ENCODE peak calls at places on chromosome 13, in nine cellular contexts. T is HFF-Myc, E is brain microvascular endothelial cell, N is MCF 10A, X is lower leg skin, A is heart left ventricle, B is AG10803, W is nephron progenitor cell, Q is lung. J is an unnamed sample.

GRCh38 chr13:52921194-52921593 is 72.8 kb upstream of the PCDH8 start:
- DNase-seq in B (no peak), Q (no peak), N (no peak), W (no peak), A (no peak), T (no peak), X (no peak), E (no peak), J (peak; percentile 55)

GRCh38 chr13:113116206-113116800 is 6.3 kb upstream of the F10 start:
- DNase-seq in Q (no peak), B (no peak), X (peak; percentile 31), N (no peak), W (no peak), T (no peak), A (no peak), E (no peak), J (no peak)

GRCh38 chr13:101473458-101473857 is 21.0 kb downstream of the ITGBL1 start:
- DNase-seq in X (no peak), E (peak; percentile 84), Q (no peak), B (peak; percentile 82), T (no peak), W (no peak), N (peak; percentile 73), A (no peak), J (no peak)

GRCh38 chr13:94210826-94211225 is 268.7 kb downstream of the DCT start:
- DNase-seq in B (no peak), E (no peak), Q (no peak), X (no peak), T (no peak), N (no peak), W (no peak), A (no peak), J (no peak)

GRCh38 chr13:80374453-80374852 is 33.5 kb upstream of the SPRY2 start:
- DNase-seq in Q (no peak), X (no peak), N (peak; percentile 52), B (no peak), T (no peak), A (peak; percentile 82), E (no peak), W (no peak), J (no peak)

GRCh38 chr13:106352850-106353249 is 182.6 kb downstream of the EFNB2 start:
- DNase-seq in W (no peak), X (no peak), N (no peak), Q (no peak), E (no peak), A (no peak), B (no peak), T (no peak), J (no peak)

GRCh38 chr13:99926014-99926731 is 45.4 kb downstream of the ZIC5 start:
- DNase-seq in E (peak; percentile 3), T (no peak), W (peak; percentile 27), A (no peak), X (no peak), N (no peak), B (peak; percentile 25), Q (no peak), J (no peak)

GRCh38 chr13:111510502-111511218 is 190.2 kb downstream of the TEX29 start:
- DNase-seq in T (no peak), E (no peak), N (no peak), X (peak; percentile 57), B (no peak), Q (no peak), A (no peak), W (no peak), J (no peak)

GRCh38 chr13:110713981-110714797 is 689 bp downstream of the ING1 start:
- DNase-seq in Q (peak; percentile 58), T (no peak), B (no peak), X (peak; percentile 89), W (peak; percentile 58), A (peak; percentile 80), E (peak; percentile 40), N (peak; percentile 48), J (no peak)

GRCh38 chr13:97986841-97987240 is 33.4 kb downstream of the IPO5 start:
- DNase-seq in T (no peak), N (no peak), A (no peak), Q (no peak), W (no peak), B (no peak), X (no peak), E (no peak), J (peak; percentile 76)

GRCh38 chr13:70098669-70099068 is 9.0 kb upstream of the ATXN8OS start:
- DNase-seq in W (no peak), B (no peak), T (no peak), A (no peak), E (no peak), Q (no peak), N (peak; percentile 8), X (no peak), J (no peak)

GRCh38 chr13:65679240-65679639 is 1550.9 kb downstream of the PCDH9 start:
- DNase-seq in A (no peak), Q (no peak), N (peak; percentile 38), E (peak; percentile 69), W (no peak), B (peak; percentile 1), X (no peak), T (no peak), J (no peak)

DNA sequence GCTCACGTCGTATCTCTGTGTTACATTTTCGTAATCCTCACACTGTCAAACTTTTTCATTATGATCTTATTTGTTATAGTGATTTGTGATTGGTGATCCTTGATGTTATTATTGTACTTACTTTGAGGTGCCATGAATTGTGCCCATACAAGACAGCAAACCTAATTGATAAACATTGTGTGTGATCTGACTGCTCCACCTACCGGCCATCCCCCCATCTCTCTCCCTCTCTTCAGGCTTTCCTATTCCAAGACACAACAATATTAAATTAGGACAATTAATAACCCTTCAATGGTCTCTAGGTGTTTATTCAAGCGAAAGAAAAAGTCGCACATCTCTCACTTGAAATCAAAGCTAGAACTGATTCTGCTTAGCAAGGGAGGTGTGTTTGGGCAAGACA is 349.3 kb downstream of the RBM26 start:
- DNase-seq in N (no peak), Q (no peak), T (no peak), X (no peak), E (no peak), B (no peak), A (no peak), W (no peak), J (no peak)
- TF ChIP-seq CTCF in N (no peak), Q (no peak), T (no peak), X (no peak), E (no peak), B (no peak), A (no peak), W (peak; percentile 9), J (no peak)

GRCh38 chr13:81480634-81481033 is 1139.7 kb upstream of the SPRY2 start:
- DNase-seq in B (no peak), Q (no peak), E (no peak), W (no peak), X (no peak), A (no peak), T (no peak), N (no peak), J (no peak)
- TF ChIP-seq CTCF in B (no peak), Q (no peak), E (no peak), W (no peak), X (no peak), A (no peak), T (no peak), N (no peak), J (no peak)

GRCh38 chr13:54536112-54536511 is 1507.5 kb downstream of the OLFM4 start:
- DNase-seq in T (no peak), Q (no peak), A (no peak), B (no peak), E (no peak), X (no peak), N (peak; percentile 18), W (no peak), J (no peak)
- TF ChIP-seq CTCF in T (no peak), Q (no peak), A (peak; percentile 39), B (no peak), E (no peak), X (no peak), N (no peak), W (peak; percentile 21), J (no peak)

GRCh38 chr13:37806666-37807065 is 62.9 kb downstream of the TRPC4 start:
- DNase-seq in X (no peak), A (no peak), N (peak; percentile 2), Q (no peak), B (no peak), W (peak; percentile 1), E (no peak), T (no peak), J (no peak)
- TF ChIP-seq CTCF in X (no peak), A (no peak), N (no peak), Q (no peak), B (no peak), W (no peak), E (peak; percentile 39), T (no peak), J (no peak)

DNA sequence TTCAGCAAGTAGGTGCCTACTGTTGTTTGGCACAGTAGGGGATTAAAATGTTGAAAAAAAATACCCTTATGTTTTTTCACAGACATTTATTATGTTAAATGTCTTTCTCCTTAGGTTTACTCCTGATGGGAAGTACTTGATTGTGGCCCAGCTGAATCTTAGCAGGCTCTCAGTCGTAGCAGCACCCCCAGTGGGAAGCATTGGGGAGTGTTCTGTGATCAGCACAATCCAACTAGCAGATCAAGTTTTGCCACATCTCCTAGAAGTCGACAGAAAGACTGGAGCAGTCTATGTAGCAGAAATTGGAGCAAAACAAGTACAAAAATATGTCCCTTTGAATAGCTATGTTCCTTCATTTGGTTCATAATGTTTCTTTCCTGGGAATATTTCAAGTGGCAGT is 9.3 kb downstream of the NHLRC3 start:
- DNase-seq in T (no peak), B (no peak), A (no peak), E (no peak), X (no peak), W (no peak), Q (no peak), N (no peak), J (no peak)
- TF ChIP-seq CTCF in T (no peak), B (no peak), A (no peak), E (peak; percentile 52), X (no peak), W (peak; percentile 5), Q (no peak), N (no peak), J (no peak)

GRCh38 chr13:102846261-102847015 is 606 bp downstream of the ERCC5 start:
- DNase-seq in N (peak; percentile 52), Q (peak; percentile 40), A (no peak), E (peak; percentile 39), B (peak; percentile 29), T (no peak), W (peak; percentile 24), X (peak; percentile 88), J (peak; percentile 48)
- TF ChIP-seq CTCF in N (no peak), Q (no peak), A (no peak), E (peak; percentile 9), B (no peak), T (no peak), W (no peak), X (no peak), J (no peak)

DNA sequence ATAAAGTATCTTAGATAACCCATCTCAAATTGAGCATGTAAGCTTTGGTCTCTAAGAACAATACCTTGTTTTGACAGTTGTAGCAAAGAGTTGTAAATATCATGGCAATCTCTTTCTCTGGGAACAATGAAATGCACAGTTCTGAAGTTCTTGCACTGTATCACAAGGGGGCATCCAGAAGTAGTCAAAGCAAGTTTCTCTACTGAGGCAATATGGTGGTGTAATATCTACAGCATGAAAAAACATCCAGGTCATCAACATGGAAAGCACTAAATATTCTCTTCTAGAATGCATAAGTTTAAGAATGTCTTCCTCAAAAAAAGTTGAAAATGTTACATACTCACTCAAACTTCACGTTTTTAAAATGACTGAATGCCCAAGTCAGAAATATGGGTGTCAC is 19.6 kb downstream of the MTMR6 start:
- DNase-seq in A (no peak), E (no peak), W (no peak), Q (no peak), T (no peak), N (peak; percentile 12), B (peak; percentile 12), X (no peak), J (no peak)
- TF ChIP-seq CTCF in A (no peak), E (peak; percentile 47), W (no peak), Q (no peak), T (peak; percentile 10), N (peak; percentile 16), B (peak; percentile 39), X (no peak), J (peak; percentile 37)